ENCODE peak calls at places on chromosomes 12 and 14, in six cellular contexts. E is NCI-H1105, W is posterior cingulate gyrus, B is OCI-M1, O is uterus, C is right lobe of liver. P is an unnamed sample.

GRCh38 chr14:31787377-31787776 is 226.2 kb downstream of the NUBPL start:
- DNase-seq in E (no peak), W (no peak), B (no peak), O (no peak), C (no peak), P (no peak)

GRCh38 chr12:53208435-53208834 is 1.4 kb upstream of the ITGB7 start:
- DNase-seq in E (no peak), W (no peak), B (no peak), O (peak), C (no peak), P (no peak)

GRCh38 chr14:59435106-59435505 is 30.1 kb downstream of the GPR135 start:
- DNase-seq in E (no peak), W (no peak), B (no peak), O (no peak), C (no peak), P (no peak)

GRCh38 chr14:104151546-104152245 is 13.3 kb downstream of the KIF26A start:
- DNase-seq in E (no peak), W (no peak), B (no peak), O (no peak), C (no peak), P (no peak)

GRCh38 chr12:14770495-14771313 is 32.6 kb downstream of the WBP11 start:
- DNase-seq in E (peak), W (peak), B (peak), O (peak), C (peak), P (peak)

GRCh38 chr12:50195832-50196231 is 28.7 kb upstream of the CERS5 start:
- DNase-seq in E (no peak), W (no peak), B (no peak), O (no peak), C (no peak), P (no peak)

GRCh38 chr14:99728231-99728920 is 44.3 kb downstream of the CYP46A1 start:
- DNase-seq in E (no peak), W (peak), B (no peak), O (no peak), C (peak), P (no peak)

GRCh38 chr12:116160883-116161458 is 116.5 kb downstream of the MED13L start:
- DNase-seq in E (no peak), W (no peak), B (no peak), O (no peak), C (no peak), P (no peak)

GRCh38 chr14:92961567-92961855 is 38.6 kb downstream of the CHGA start:
- DNase-seq in E (no peak), W (peak), B (no peak), O (no peak), C (no peak), P (no peak)

GRCh38 chr14:64639340-64639821 is 64.8 kb upstream of the PLEKHG3 start:
- DNase-seq in E (no peak), W (no peak), B (no peak), O (no peak), C (peak), P (no peak)

GRCh38 chr14:72404998-72405397 is 472.8 kb downstream of the RGS6 start:
- DNase-seq in E (no peak), W (no peak), B (no peak), O (no peak), C (no peak), P (no peak)

GRCh38 chr12:66152732-66153131 is 17.1 kb downstream of the TMBIM4 start:
- DNase-seq in E (no peak), W (no peak), B (no peak), O (no peak), C (no peak), P (no peak)

GRCh38 chr14:87066221-87066817 is 926.7 kb downstream of the GALC start:
- DNase-seq in E (no peak), W (no peak), B (peak), O (no peak), C (no peak), P (no peak)

GRCh38 chr14:23610090-23610814 is 25.9 kb upstream of the DHRS2 start:
- DNase-seq in E (no peak), W (no peak), B (no peak), O (no peak), C (peak), P (no peak)

GRCh38 chr14:39428118-39428517 is 4.1 kb downstream of the FBXO33 start:
- DNase-seq in E (no peak), W (no peak), B (no peak), O (no peak), C (no peak), P (no peak)

GRCh38 chr14:24311837-24312615 is 724 bp downstream of the LTB4R start:
- DNase-seq in E (no peak), W (no peak), B (no peak), O (no peak), C (no peak), P (no peak)

GRCh38 chr12:82326905-82327503 is 31.2 kb downstream of the CCDC59 start:
- DNase-seq in E (peak), W (no peak), B (peak), O (no peak), C (no peak), P (peak)

GRCh38 chr12:130846386-130846785 is 7.3 kb upstream of the STX2 start:
- DNase-seq in E (no peak), W (no peak), B (no peak), O (no peak), C (no peak), P (no peak)

GRCh38 chr14:30020271-30020670 is 92.6 kb upstream of the PRKD1 start:
- DNase-seq in E (peak), W (no peak), B (no peak), O (no peak), C (no peak), P (peak)

GRCh38 chr14:32980887-32981501 is 42.3 kb downstream of the NPAS3 start:
- DNase-seq in E (peak), W (no peak), B (no peak), O (no peak), C (no peak), P (no peak)

GRCh38 chr14:59503256-59503655 is 18.9 kb downstream of the JKAMP start:
- DNase-seq in E (no peak), W (no peak), B (no peak), O (no peak), C (no peak), P (no peak)

GRCh38 chr14:65208548-65208947 is 106.2 kb upstream of the MAX start:
- DNase-seq in E (no peak), W (no peak), B (no peak), O (no peak), C (no peak), P (no peak)

GRCh38 chr12:178715-179109 is 35.2 kb downstream of the SLC6A12 start:
- DNase-seq in E (no peak), W (no peak), B (no peak), O (no peak), C (no peak), P (no peak)

GRCh38 chr12:55931780-55932545 is 1.0 kb downstream of the DGKA start:
- DNase-seq in E (no peak), W (peak), B (peak), O (peak), C (peak), P (no peak)

GRCh38 chr12:110575326-110575725 is 7.8 kb downstream of the PPTC7 start:
- DNase-seq in E (no peak), W (no peak), B (peak), O (no peak), C (peak), P (no peak)

GRCh38 chr12:111942557-111942956 is 70.4 kb downstream of the TMEM116 start:
- DNase-seq in E (no peak), W (no peak), B (peak), O (no peak), C (no peak), P (no peak)

GRCh38 chr12:122043476-122043875 is 21.8 kb downstream of the BCL7A start:
- DNase-seq in E (no peak), W (no peak), B (no peak), O (no peak), C (no peak), P (no peak)

GRCh38 chr14:100018482-100018881 is 46.7 kb upstream of the EVL start:
- DNase-seq in E (no peak), W (no peak), B (no peak), O (no peak), C (no peak), P (no peak)

GRCh38 chr14:62162998-62163589 is 400.9 kb downstream of the SNAPC1 start:
- DNase-seq in E (peak), W (no peak), B (peak), O (no peak), C (no peak), P (peak)